ENCODE peak calls at places on chromosomes 1 and 21, in eight cellular contexts. One of them, this sample, is unnamed.

GRCh38 chr1:243507001-243507671 is 251.3 kb downstream of the SDCCAG8 start:
- DNase-seq in NCI-H510A treated with DMSO at 0.1 percent for 48 hours: no peak
- DNase-seq in hypothalamus: no peak
- DNase-seq in GM19239: no peak
- DNase-seq in stimulated activated CD8-positive, alpha-beta memory T cell treated with anti-CD3 and anti-CD28 coated beads, Interleukin-7, amount 100 ng/mL, for 4 hours: no peak
- DNase-seq in fibroblast of lung: no peak
- DNase-seq in HCEC 1CT: no peak
- DNase-seq in left colon: no peak
- DNase-seq in this sample: no peak

GRCh38 chr1:8746554-8746953 is 70.9 kb downstream of the RERE start:
- DNase-seq in NCI-H510A treated with DMSO at 0.1 percent for 48 hours: no peak
- DNase-seq in hypothalamus: no peak
- DNase-seq in GM19239: no peak
- DNase-seq in stimulated activated CD8-positive, alpha-beta memory T cell treated with anti-CD3 and anti-CD28 coated beads, Interleukin-7, amount 100 ng/mL, for 4 hours: no peak
- DNase-seq in fibroblast of lung: peak
- DNase-seq in HCEC 1CT: no peak
- DNase-seq in left colon: no peak
- DNase-seq in this sample: no peak

GRCh38 chr1:109803901-109804331 is 40.2 kb upstream of the EPS8L3 start:
- DNase-seq in NCI-H510A treated with DMSO at 0.1 percent for 48 hours: no peak
- DNase-seq in hypothalamus: no peak
- DNase-seq in GM19239: no peak
- DNase-seq in stimulated activated CD8-positive, alpha-beta memory T cell treated with anti-CD3 and anti-CD28 coated beads, Interleukin-7, amount 100 ng/mL, for 4 hours: no peak
- DNase-seq in fibroblast of lung: peak
- DNase-seq in HCEC 1CT: no peak
- DNase-seq in left colon: peak
- DNase-seq in this sample: no peak

GRCh38 chr1:34268311-34269042 is 91.8 kb downstream of the C1orf94 start:
- DNase-seq in NCI-H510A treated with DMSO at 0.1 percent for 48 hours: no peak
- DNase-seq in hypothalamus: peak
- DNase-seq in GM19239: no peak
- DNase-seq in stimulated activated CD8-positive, alpha-beta memory T cell treated with anti-CD3 and anti-CD28 coated beads, Interleukin-7, amount 100 ng/mL, for 4 hours: no peak
- DNase-seq in fibroblast of lung: peak
- DNase-seq in HCEC 1CT: no peak
- DNase-seq in left colon: no peak
- DNase-seq in this sample: no peak

GRCh38 chr1:156060937-156061636 is at the start of gene RAB25:
- DNase-seq in NCI-H510A treated with DMSO at 0.1 percent for 48 hours: peak
- DNase-seq in hypothalamus: no peak
- DNase-seq in GM19239: no peak
- DNase-seq in stimulated activated CD8-positive, alpha-beta memory T cell treated with anti-CD3 and anti-CD28 coated beads, Interleukin-7, amount 100 ng/mL, for 4 hours: no peak
- DNase-seq in fibroblast of lung: no peak
- DNase-seq in HCEC 1CT: no peak
- DNase-seq in left colon: peak
- DNase-seq in this sample: peak

GRCh38 chr1:185073725-185074124 is 28.4 kb downstream of the RNF2 start:
- DNase-seq in NCI-H510A treated with DMSO at 0.1 percent for 48 hours: no peak
- DNase-seq in hypothalamus: no peak
- DNase-seq in GM19239: no peak
- DNase-seq in stimulated activated CD8-positive, alpha-beta memory T cell treated with anti-CD3 and anti-CD28 coated beads, Interleukin-7, amount 100 ng/mL, for 4 hours: no peak
- DNase-seq in fibroblast of lung: peak
- DNase-seq in HCEC 1CT: no peak
- DNase-seq in left colon: no peak
- DNase-seq in this sample: no peak

GRCh38 chr1:248807067-248807737 is 18.5 kb downstream of the SH3BP5L start:
- DNase-seq in NCI-H510A treated with DMSO at 0.1 percent for 48 hours: peak
- DNase-seq in hypothalamus: peak
- DNase-seq in GM19239: peak
- DNase-seq in stimulated activated CD8-positive, alpha-beta memory T cell treated with anti-CD3 and anti-CD28 coated beads, Interleukin-7, amount 100 ng/mL, for 4 hours: peak
- DNase-seq in fibroblast of lung: no peak
- DNase-seq in HCEC 1CT: peak
- DNase-seq in left colon: peak
- DNase-seq in this sample: peak

GRCh38 chr1:204207136-204207616 is 6.6 kb downstream of the GOLT1A start:
- DNase-seq in NCI-H510A treated with DMSO at 0.1 percent for 48 hours: peak
- DNase-seq in hypothalamus: peak
- DNase-seq in GM19239: peak
- DNase-seq in stimulated activated CD8-positive, alpha-beta memory T cell treated with anti-CD3 and anti-CD28 coated beads, Interleukin-7, amount 100 ng/mL, for 4 hours: peak
- DNase-seq in fibroblast of lung: peak
- DNase-seq in HCEC 1CT: peak
- DNase-seq in left colon: peak
- DNase-seq in this sample: peak

GRCh38 chr1:119448112-119448511 is 33.2 kb downstream of the HSD3B2 start:
- DNase-seq in NCI-H510A treated with DMSO at 0.1 percent for 48 hours: no peak
- DNase-seq in hypothalamus: no peak
- DNase-seq in GM19239: no peak
- DNase-seq in stimulated activated CD8-positive, alpha-beta memory T cell treated with anti-CD3 and anti-CD28 coated beads, Interleukin-7, amount 100 ng/mL, for 4 hours: no peak
- DNase-seq in fibroblast of lung: no peak
- DNase-seq in HCEC 1CT: no peak
- DNase-seq in left colon: no peak
- DNase-seq in this sample: peak

GRCh38 chr1:59684698-59685097 is 130.1 kb upstream of the HOOK1 start:
- DNase-seq in NCI-H510A treated with DMSO at 0.1 percent for 48 hours: no peak
- DNase-seq in hypothalamus: no peak
- DNase-seq in GM19239: no peak
- DNase-seq in stimulated activated CD8-positive, alpha-beta memory T cell treated with anti-CD3 and anti-CD28 coated beads, Interleukin-7, amount 100 ng/mL, for 4 hours: no peak
- DNase-seq in fibroblast of lung: no peak
- DNase-seq in HCEC 1CT: no peak
- DNase-seq in left colon: no peak
- DNase-seq in this sample: no peak

GRCh38 chr1:167923324-167924039 is 9.5 kb upstream of the ADCY10 start:
- DNase-seq in NCI-H510A treated with DMSO at 0.1 percent for 48 hours: no peak
- DNase-seq in hypothalamus: no peak
- DNase-seq in GM19239: no peak
- DNase-seq in stimulated activated CD8-positive, alpha-beta memory T cell treated with anti-CD3 and anti-CD28 coated beads, Interleukin-7, amount 100 ng/mL, for 4 hours: no peak
- DNase-seq in fibroblast of lung: no peak
- DNase-seq in HCEC 1CT: no peak
- DNase-seq in left colon: no peak
- DNase-seq in this sample: no peak

GRCh38 chr1:114033219-114033706 is 54.0 kb downstream of the OLFML3 start:
- DNase-seq in NCI-H510A treated with DMSO at 0.1 percent for 48 hours: peak
- DNase-seq in hypothalamus: no peak
- DNase-seq in GM19239: no peak
- DNase-seq in stimulated activated CD8-positive, alpha-beta memory T cell treated with anti-CD3 and anti-CD28 coated beads, Interleukin-7, amount 100 ng/mL, for 4 hours: no peak
- DNase-seq in fibroblast of lung: peak
- DNase-seq in HCEC 1CT: peak
- DNase-seq in left colon: no peak
- DNase-seq in this sample: peak

GRCh38 chr1:161037661-161038522 is 872 bp downstream of the TSTD1 start:
- DNase-seq in NCI-H510A treated with DMSO at 0.1 percent for 48 hours: no peak
- DNase-seq in hypothalamus: no peak
- DNase-seq in GM19239: no peak
- DNase-seq in stimulated activated CD8-positive, alpha-beta memory T cell treated with anti-CD3 and anti-CD28 coated beads, Interleukin-7, amount 100 ng/mL, for 4 hours: no peak
- DNase-seq in fibroblast of lung: no peak
- DNase-seq in HCEC 1CT: no peak
- DNase-seq in left colon: peak
- DNase-seq in this sample: no peak

GRCh38 chr1:55700359-55701130 is 485.4 kb upstream of the USP24 start:
- DNase-seq in NCI-H510A treated with DMSO at 0.1 percent for 48 hours: no peak
- DNase-seq in hypothalamus: no peak
- DNase-seq in GM19239: no peak
- DNase-seq in stimulated activated CD8-positive, alpha-beta memory T cell treated with anti-CD3 and anti-CD28 coated beads, Interleukin-7, amount 100 ng/mL, for 4 hours: no peak
- DNase-seq in fibroblast of lung: peak
- DNase-seq in HCEC 1CT: peak
- DNase-seq in left colon: no peak
- DNase-seq in this sample: no peak

GRCh38 chr21:15775981-15776380 is 46.2 kb downstream of the USP25 start:
- DNase-seq in NCI-H510A treated with DMSO at 0.1 percent for 48 hours: no peak
- DNase-seq in hypothalamus: no peak
- DNase-seq in GM19239: no peak
- DNase-seq in stimulated activated CD8-positive, alpha-beta memory T cell treated with anti-CD3 and anti-CD28 coated beads, Interleukin-7, amount 100 ng/mL, for 4 hours: no peak
- DNase-seq in fibroblast of lung: peak
- DNase-seq in HCEC 1CT: peak
- DNase-seq in left colon: no peak
- DNase-seq in this sample: no peak

GRCh38 chr1:7845761-7846160 is 7.1 kb downstream of the UTS2 start:
- DNase-seq in NCI-H510A treated with DMSO at 0.1 percent for 48 hours: no peak
- DNase-seq in hypothalamus: no peak
- DNase-seq in GM19239: no peak
- DNase-seq in stimulated activated CD8-positive, alpha-beta memory T cell treated with anti-CD3 and anti-CD28 coated beads, Interleukin-7, amount 100 ng/mL, for 4 hours: no peak
- DNase-seq in fibroblast of lung: peak
- DNase-seq in HCEC 1CT: no peak
- DNase-seq in left colon: no peak
- DNase-seq in this sample: no peak

GRCh38 chr1:246428542-246429308 is 78.4 kb downstream of the SMYD3 start:
- DNase-seq in NCI-H510A treated with DMSO at 0.1 percent for 48 hours: no peak
- DNase-seq in hypothalamus: no peak
- DNase-seq in GM19239: no peak
- DNase-seq in stimulated activated CD8-positive, alpha-beta memory T cell treated with anti-CD3 and anti-CD28 coated beads, Interleukin-7, amount 100 ng/mL, for 4 hours: no peak
- DNase-seq in fibroblast of lung: peak
- DNase-seq in HCEC 1CT: peak
- DNase-seq in left colon: no peak
- DNase-seq in this sample: no peak

GRCh38 chr1:221832617-221833016 is 90.7 kb upstream of the DUSP10 start:
- DNase-seq in NCI-H510A treated with DMSO at 0.1 percent for 48 hours: no peak
- DNase-seq in hypothalamus: no peak
- DNase-seq in GM19239: no peak
- DNase-seq in stimulated activated CD8-positive, alpha-beta memory T cell treated with anti-CD3 and anti-CD28 coated beads, Interleukin-7, amount 100 ng/mL, for 4 hours: no peak
- DNase-seq in fibroblast of lung: no peak
- DNase-seq in HCEC 1CT: no peak
- DNase-seq in left colon: peak
- DNase-seq in this sample: no peak

GRCh38 chr21:17427831-17428483 is 84.9 kb upstream of the CXADR start:
- DNase-seq in NCI-H510A treated with DMSO at 0.1 percent for 48 hours: no peak
- DNase-seq in hypothalamus: no peak
- DNase-seq in GM19239: no peak
- DNase-seq in stimulated activated CD8-positive, alpha-beta memory T cell treated with anti-CD3 and anti-CD28 coated beads, Interleukin-7, amount 100 ng/mL, for 4 hours: no peak
- DNase-seq in fibroblast of lung: no peak
- DNase-seq in HCEC 1CT: no peak
- DNase-seq in left colon: no peak
- DNase-seq in this sample: no peak

GRCh38 chr1:41803656-41804055 is 115.1 kb downstream of the HIVEP3 start:
- DNase-seq in NCI-H510A treated with DMSO at 0.1 percent for 48 hours: no peak
- DNase-seq in hypothalamus: no peak
- DNase-seq in GM19239: no peak
- DNase-seq in stimulated activated CD8-positive, alpha-beta memory T cell treated with anti-CD3 and anti-CD28 coated beads, Interleukin-7, amount 100 ng/mL, for 4 hours: no peak
- DNase-seq in fibroblast of lung: no peak
- DNase-seq in HCEC 1CT: no peak
- DNase-seq in left colon: no peak
- DNase-seq in this sample: no peak

GRCh38 chr1:208604295-208604694 is 360.1 kb upstream of the PLXNA2 start:
- DNase-seq in NCI-H510A treated with DMSO at 0.1 percent for 48 hours: no peak
- DNase-seq in hypothalamus: no peak
- DNase-seq in GM19239: peak
- DNase-seq in stimulated activated CD8-positive, alpha-beta memory T cell treated with anti-CD3 and anti-CD28 coated beads, Interleukin-7, amount 100 ng/mL, for 4 hours: no peak
- DNase-seq in fibroblast of lung: peak
- DNase-seq in HCEC 1CT: peak
- DNase-seq in left colon: no peak
- DNase-seq in this sample: no peak

GRCh38 chr1:116115476-116115875 is 4.3 kb downstream of the MAB21L3 start:
- DNase-seq in NCI-H510A treated with DMSO at 0.1 percent for 48 hours: no peak
- DNase-seq in hypothalamus: no peak
- DNase-seq in GM19239: no peak
- DNase-seq in stimulated activated CD8-positive, alpha-beta memory T cell treated with anti-CD3 and anti-CD28 coated beads, Interleukin-7, amount 100 ng/mL, for 4 hours: no peak
- DNase-seq in fibroblast of lung: peak
- DNase-seq in HCEC 1CT: peak
- DNase-seq in left colon: no peak
- DNase-seq in this sample: no peak

GRCh38 chr1:18400347-18401102 is 80.2 kb upstream of the KLHDC7A start:
- DNase-seq in NCI-H510A treated with DMSO at 0.1 percent for 48 hours: no peak
- DNase-seq in hypothalamus: no peak
- DNase-seq in GM19239: no peak
- DNase-seq in stimulated activated CD8-positive, alpha-beta memory T cell treated with anti-CD3 and anti-CD28 coated beads, Interleukin-7, amount 100 ng/mL, for 4 hours: no peak
- DNase-seq in fibroblast of lung: no peak
- DNase-seq in HCEC 1CT: no peak
- DNase-seq in left colon: peak
- DNase-seq in this sample: no peak

GRCh38 chr1:33709780-33710713 is 153.8 kb upstream of the HMGB4 start:
- DNase-seq in NCI-H510A treated with DMSO at 0.1 percent for 48 hours: no peak
- DNase-seq in hypothalamus: no peak
- DNase-seq in GM19239: no peak
- DNase-seq in stimulated activated CD8-positive, alpha-beta memory T cell treated with anti-CD3 and anti-CD28 coated beads, Interleukin-7, amount 100 ng/mL, for 4 hours: no peak
- DNase-seq in fibroblast of lung: peak
- DNase-seq in HCEC 1CT: no peak
- DNase-seq in left colon: no peak
- DNase-seq in this sample: no peak

GRCh38 chr1:59333626-59334277 is 36.9 kb downstream of the FGGY start:
- DNase-seq in NCI-H510A treated with DMSO at 0.1 percent for 48 hours: no peak
- DNase-seq in hypothalamus: no peak
- DNase-seq in GM19239: no peak
- DNase-seq in stimulated activated CD8-positive, alpha-beta memory T cell treated with anti-CD3 and anti-CD28 coated beads, Interleukin-7, amount 100 ng/mL, for 4 hours: no peak
- DNase-seq in fibroblast of lung: no peak
- DNase-seq in HCEC 1CT: peak
- DNase-seq in left colon: no peak
- DNase-seq in this sample: no peak

GRCh38 chr1:94110021-94110761 is 10.8 kb downstream of the ABCA4 start:
- DNase-seq in NCI-H510A treated with DMSO at 0.1 percent for 48 hours: no peak
- DNase-seq in hypothalamus: no peak
- DNase-seq in GM19239: no peak
- DNase-seq in stimulated activated CD8-positive, alpha-beta memory T cell treated with anti-CD3 and anti-CD28 coated beads, Interleukin-7, amount 100 ng/mL, for 4 hours: no peak
- DNase-seq in fibroblast of lung: no peak
- DNase-seq in HCEC 1CT: no peak
- DNase-seq in left colon: no peak
- DNase-seq in this sample: no peak

GRCh38 chr1:109298666-109299086 is 8.1 kb downstream of the MYBPHL start:
- DNase-seq in NCI-H510A treated with DMSO at 0.1 percent for 48 hours: no peak
- DNase-seq in hypothalamus: peak
- DNase-seq in GM19239: no peak
- DNase-seq in stimulated activated CD8-positive, alpha-beta memory T cell treated with anti-CD3 and anti-CD28 coated beads, Interleukin-7, amount 100 ng/mL, for 4 hours: no peak
- DNase-seq in fibroblast of lung: peak
- DNase-seq in HCEC 1CT: no peak
- DNase-seq in left colon: no peak
- DNase-seq in this sample: no peak

GRCh38 chr1:152109231-152109997 is 5.8 kb downstream of the TCHH start:
- DNase-seq in NCI-H510A treated with DMSO at 0.1 percent for 48 hours: no peak
- DNase-seq in hypothalamus: no peak
- DNase-seq in GM19239: no peak
- DNase-seq in stimulated activated CD8-positive, alpha-beta memory T cell treated with anti-CD3 and anti-CD28 coated beads, Interleukin-7, amount 100 ng/mL, for 4 hours: no peak
- DNase-seq in fibroblast of lung: no peak
- DNase-seq in HCEC 1CT: peak
- DNase-seq in left colon: no peak
- DNase-seq in this sample: peak

GRCh38 chr1:160993544-160993943 is 27.4 kb downstream of the F11R start:
- DNase-seq in NCI-H510A treated with DMSO at 0.1 percent for 48 hours: peak
- DNase-seq in hypothalamus: no peak
- DNase-seq in GM19239: no peak
- DNase-seq in stimulated activated CD8-positive, alpha-beta memory T cell treated with anti-CD3 and anti-CD28 coated beads, Interleukin-7, amount 100 ng/mL, for 4 hours: no peak
- DNase-seq in fibroblast of lung: peak
- DNase-seq in HCEC 1CT: peak
- DNase-seq in left colon: no peak
- DNase-seq in this sample: peak

GRCh38 chr1:114154146-114154962 is 685 bp upstream of the SYT6 start:
- DNase-seq in NCI-H510A treated with DMSO at 0.1 percent for 48 hours: no peak
- DNase-seq in hypothalamus: no peak
- DNase-seq in GM19239: no peak
- DNase-seq in stimulated activated CD8-positive, alpha-beta memory T cell treated with anti-CD3 and anti-CD28 coated beads, Interleukin-7, amount 100 ng/mL, for 4 hours: no peak
- DNase-seq in fibroblast of lung: peak
- DNase-seq in HCEC 1CT: peak
- DNase-seq in left colon: no peak
- DNase-seq in this sample: no peak

GRCh38 chr1:29415156-29415830 is 179.0 kb downstream of the PTPRU start:
- DNase-seq in NCI-H510A treated with DMSO at 0.1 percent for 48 hours: peak
- DNase-seq in hypothalamus: no peak
- DNase-seq in GM19239: no peak
- DNase-seq in stimulated activated CD8-positive, alpha-beta memory T cell treated with anti-CD3 and anti-CD28 coated beads, Interleukin-7, amount 100 ng/mL, for 4 hours: no peak
- DNase-seq in fibroblast of lung: peak
- DNase-seq in HCEC 1CT: no peak
- DNase-seq in left colon: no peak
- DNase-seq in this sample: peak

GRCh38 chr1:203626910-203627246 is 246 bp downstream of the ATP2B4 start:
- DNase-seq in NCI-H510A treated with DMSO at 0.1 percent for 48 hours: no peak
- DNase-seq in hypothalamus: no peak
- DNase-seq in GM19239: no peak
- DNase-seq in stimulated activated CD8-positive, alpha-beta memory T cell treated with anti-CD3 and anti-CD28 coated beads, Interleukin-7, amount 100 ng/mL, for 4 hours: no peak
- DNase-seq in fibroblast of lung: no peak
- DNase-seq in HCEC 1CT: no peak
- DNase-seq in left colon: no peak
- DNase-seq in this sample: no peak

GRCh38 chr1:199978408-199978940 is 49.0 kb upstream of the NR5A2 start:
- DNase-seq in NCI-H510A treated with DMSO at 0.1 percent for 48 hours: no peak
- DNase-seq in hypothalamus: no peak
- DNase-seq in GM19239: no peak
- DNase-seq in stimulated activated CD8-positive, alpha-beta memory T cell treated with anti-CD3 and anti-CD28 coated beads, Interleukin-7, amount 100 ng/mL, for 4 hours: no peak
- DNase-seq in fibroblast of lung: no peak
- DNase-seq in HCEC 1CT: no peak
- DNase-seq in left colon: no peak
- DNase-seq in this sample: no peak

GRCh38 chr1:42940851-42941639 is 17.6 kb downstream of the SLC2A1 start:
- DNase-seq in NCI-H510A treated with DMSO at 0.1 percent for 48 hours: peak
- DNase-seq in hypothalamus: no peak
- DNase-seq in GM19239: no peak
- DNase-seq in stimulated activated CD8-positive, alpha-beta memory T cell treated with anti-CD3 and anti-CD28 coated beads, Interleukin-7, amount 100 ng/mL, for 4 hours: no peak
- DNase-seq in fibroblast of lung: peak
- DNase-seq in HCEC 1CT: peak
- DNase-seq in left colon: peak
- DNase-seq in this sample: no peak

This sample was measured in T47D.